ENCODE peak calls at places on chromosomes 13 and 19, in six cellular contexts. S is GM12878, A is H1, W is SK-N-SH, X is K562, Q is HepG2. U is an unnamed sample.

GRCh38 chr19:5805465-5806132 is 732 bp downstream of the NRTN start:
- DNase-seq in S (no peak), X (peak; percentile 88), Q (peak; percentile 65), W (peak; percentile 91), A (no peak), U (peak; percentile 50)

GRCh38 chr13:23160241-23161175 is 20.3 kb upstream of the SGCG start:
- DNase-seq in W (no peak), A (no peak), X (no peak), S (no peak), Q (no peak), U (no peak)

GRCh38 chr13:49399801-49400472 is 43.9 kb downstream of the CAB39L start:
- DNase-seq in A (no peak), W (no peak), X (no peak), Q (no peak), S (no peak), U (no peak)

GRCh38 chr13:96632536-96633320 is 361.5 kb downstream of the OXGR1 start:
- DNase-seq in A (no peak), X (no peak), W (no peak), Q (no peak), S (no peak), U (no peak)

GRCh38 chr13:40682449-40683240 is 16.2 kb upstream of the FOXO1 start:
- DNase-seq in W (no peak), S (no peak), A (no peak), X (no peak), Q (no peak), U (no peak)

GRCh38 chr19:55503447-55504251 is 15.4 kb downstream of the SSC5D start:
- DNase-seq in X (peak; percentile 98), Q (peak; percentile 64), S (peak; percentile 80), A (peak; percentile 78), W (peak; percentile 99), U (peak; percentile 74)

GRCh38 chr19:15629003-15629880 is 11.5 kb upstream of the CYP4F3 start:
- DNase-seq in S (peak; percentile 9), A (no peak), X (peak; percentile 79), Q (peak; percentile 55), W (peak; percentile 86), U (peak; percentile 48)

GRCh38 chr19:48862827-48863226 is 5.6 kb downstream of the PLEKHA4 start:
- DNase-seq in A (no peak), S (no peak), W (no peak), Q (no peak), X (no peak), U (no peak)

GRCh38 chr13:110661256-110661655 is 44.7 kb downstream of the CARS2 start:
- DNase-seq in W (no peak), A (no peak), X (no peak), Q (no peak), S (no peak), U (no peak)

GRCh38 chr13:49300716-49301589 is 53.2 kb downstream of the CDADC1 start:
- DNase-seq in X (peak; percentile 71), Q (peak; percentile 77), A (no peak), S (peak; percentile 42), W (peak; percentile 76), U (peak; percentile 83)

DNA sequence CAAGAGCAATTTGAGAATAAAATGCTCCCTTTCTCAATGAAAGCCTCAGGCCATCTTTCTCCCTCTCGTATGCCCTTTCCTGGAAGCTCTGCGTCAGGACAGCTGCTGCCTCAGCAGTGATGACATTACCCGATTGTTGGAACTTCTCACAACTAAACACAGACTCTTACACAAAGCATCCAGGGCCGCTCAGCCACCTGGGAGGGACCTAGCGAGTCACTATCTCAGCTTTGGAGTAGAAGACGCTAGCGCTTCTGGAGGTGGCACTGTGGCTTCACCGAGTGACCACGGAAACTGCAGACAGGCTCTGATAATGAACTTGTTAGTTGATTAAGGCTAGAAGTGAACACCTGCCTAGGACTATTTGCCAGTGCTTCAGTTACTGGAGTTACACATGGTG is 153.2 kb upstream of the SOX1 start:
- DNase-seq in Q (no peak), X (no peak), S (no peak), W (no peak), A (no peak), U (no peak)
- TF ChIP-seq GABPA in Q (no peak), X (no peak), S (no peak), W (no peak), A (no peak), U (no peak)

DNA sequence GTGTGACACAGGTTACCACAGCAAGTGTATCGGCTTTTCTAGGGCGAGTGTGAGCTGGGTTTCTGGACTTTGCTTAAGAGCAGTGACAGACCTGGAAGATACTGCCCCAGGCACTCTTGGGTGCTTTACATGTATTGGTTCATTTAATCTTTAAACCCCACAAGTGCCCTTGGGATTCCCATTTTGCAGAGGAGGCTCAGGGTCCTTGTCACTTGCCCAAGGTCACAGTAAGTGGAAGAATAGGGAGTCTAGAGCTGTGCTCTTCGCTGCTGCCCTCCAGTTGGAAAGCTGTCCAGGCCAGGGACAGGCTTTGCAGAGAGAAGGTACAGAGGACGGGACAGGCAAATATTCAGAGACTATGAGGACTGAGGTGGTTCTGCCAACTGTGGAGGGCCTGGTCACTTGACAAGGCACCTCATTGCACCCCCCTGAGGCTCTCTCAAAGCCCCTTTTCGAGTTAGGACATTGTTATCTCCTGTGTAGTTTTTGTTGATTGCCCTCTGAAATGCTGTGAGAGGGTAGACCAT is 42.4 kb downstream of the BBC3 start:
- DNase-seq in W (no peak), X (no peak), A (no peak), Q (no peak), S (no peak), U (no peak)
- TF ChIP-seq GABPA in W (no peak), X (no peak), A (no peak), Q (no peak), S (no peak), U (no peak)

DNA sequence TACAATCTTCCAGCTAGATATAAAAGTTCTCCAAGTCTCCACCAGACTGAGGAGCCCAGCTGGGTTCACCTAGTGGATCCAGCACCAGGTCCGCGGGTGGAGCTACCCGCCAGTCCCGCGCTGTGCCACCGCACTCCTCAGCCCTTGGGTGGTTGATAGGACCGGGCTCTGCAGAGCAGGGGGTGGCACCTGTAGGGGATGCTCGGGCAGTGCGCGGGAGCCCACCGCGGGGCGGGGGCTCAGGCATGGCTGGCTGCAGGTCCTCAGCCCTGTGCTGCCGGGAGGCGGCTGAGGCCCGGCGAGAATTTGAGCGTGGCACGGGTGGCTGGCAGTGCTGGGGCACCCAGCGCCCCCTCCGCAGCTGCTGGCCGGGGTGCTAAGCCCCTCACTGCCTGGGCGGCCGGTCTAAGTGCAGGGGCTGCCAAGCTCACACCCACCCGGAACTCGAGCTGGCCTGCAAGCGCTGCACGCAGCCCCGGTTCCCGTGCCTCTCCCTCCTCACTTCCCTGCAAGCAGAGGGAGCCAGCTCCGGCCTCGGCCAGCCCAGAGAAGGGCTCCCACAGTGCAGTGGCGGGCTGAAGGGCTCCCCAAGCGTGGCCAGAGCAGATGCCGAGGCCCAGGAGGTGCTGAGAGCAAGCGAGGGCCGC is 542.8 kb upstream of the PCDH9 start:
- DNase-seq in W (no peak), X (no peak), S (no peak), Q (no peak), A (no peak), U (no peak)
- TF ChIP-seq GABPA in W (no peak), X (no peak), S (no peak), Q (no peak), A (no peak), U (no peak)

DNA sequence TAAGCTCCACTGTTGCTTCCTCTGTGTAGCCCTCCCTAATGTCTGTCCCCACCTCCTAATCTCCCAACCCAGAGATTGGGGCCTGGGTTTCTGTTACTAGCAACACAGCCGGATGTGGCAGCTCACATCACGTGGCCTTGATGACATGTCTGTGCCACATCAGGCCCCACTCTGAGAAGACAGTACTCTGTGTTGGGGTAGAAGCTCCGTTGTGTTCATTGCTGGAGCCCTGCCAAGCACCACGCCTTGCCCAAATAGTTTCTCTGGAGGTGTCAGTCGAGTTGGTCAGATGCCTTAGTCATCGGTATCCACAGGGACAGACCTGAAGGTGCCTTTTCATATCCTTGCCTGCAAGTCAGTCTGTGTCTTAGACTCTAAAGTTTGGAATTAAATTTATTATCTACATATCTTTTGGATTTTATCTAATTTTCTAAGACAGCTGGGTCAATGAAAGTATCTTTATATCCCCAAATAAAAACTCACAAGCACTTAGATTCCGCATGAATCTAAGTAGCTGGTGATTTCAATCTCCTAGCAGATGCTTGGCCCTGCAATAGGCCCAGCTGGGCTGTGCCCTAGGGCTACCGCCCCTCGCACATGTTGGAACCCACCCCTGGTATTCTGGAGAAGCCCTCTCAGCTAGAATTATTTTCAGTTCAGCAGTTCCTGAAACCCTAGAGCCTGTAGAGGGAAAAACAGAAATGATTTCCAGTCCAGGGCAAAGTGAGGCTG is 204.0 kb upstream of the TSHZ3 start:
- DNase-seq in W (peak; percentile 42), X (no peak), S (no peak), A (no peak), Q (no peak), U (no peak)
- TF ChIP-seq GABPA in W (no peak), X (no peak), S (no peak), A (no peak), Q (no peak), U (no peak)

GRCh38 chr19:47296036-47296435 is 13.6 kb upstream of the C5AR1 start:
- DNase-seq in X (peak; percentile 79), A (peak; percentile 67), W (peak; percentile 78), Q (peak; percentile 76), S (no peak), U (peak; percentile 52)
- TF ChIP-seq GABPA in X (no peak), A (no peak), W (no peak), Q (no peak), S (no peak), U (no peak)

GRCh38 chr19:33339750-33340029 is 33.8 kb upstream of the CEBPG start:
- DNase-seq in Q (no peak), S (no peak), W (no peak), A (no peak), X (no peak), U (no peak)
- TF ChIP-seq GABPA in Q (no peak), S (no peak), W (no peak), A (no peak), X (no peak), U (no peak)

GRCh38 chr13:35855531-35856019 is 275.6 kb downstream of the DCLK1 start:
- DNase-seq in W (no peak), Q (no peak), A (peak; percentile 89), S (no peak), X (no peak), U (no peak)
- TF ChIP-seq GABPA in W (no peak), Q (no peak), A (no peak), S (no peak), X (no peak), U (no peak)

GRCh38 chr19:35349614-35350521 is 2.2 kb downstream of the FFAR1 start:
- DNase-seq in X (no peak), A (no peak), Q (no peak), S (no peak), W (no peak), U (no peak)

GRCh38 chr19:35348909-35349611 is 1.4 kb downstream of the FFAR1 start:
- DNase-seq in W (no peak), X (no peak), A (no peak), Q (no peak), S (no peak), U (no peak)

GRCh38 chr19:35346193-35347052 is 1.3 kb upstream of the FFAR1 start:
- DNase-seq in S (peak; percentile 74), W (no peak), A (no peak), X (no peak), Q (peak; percentile 16), U (no peak)

GRCh38 chr19:35347171-35347929 is at the start of gene FFAR1:
- DNase-seq in X (no peak), S (peak; percentile 96), Q (no peak), W (no peak), A (no peak), U (peak; percentile 86)

DNA sequence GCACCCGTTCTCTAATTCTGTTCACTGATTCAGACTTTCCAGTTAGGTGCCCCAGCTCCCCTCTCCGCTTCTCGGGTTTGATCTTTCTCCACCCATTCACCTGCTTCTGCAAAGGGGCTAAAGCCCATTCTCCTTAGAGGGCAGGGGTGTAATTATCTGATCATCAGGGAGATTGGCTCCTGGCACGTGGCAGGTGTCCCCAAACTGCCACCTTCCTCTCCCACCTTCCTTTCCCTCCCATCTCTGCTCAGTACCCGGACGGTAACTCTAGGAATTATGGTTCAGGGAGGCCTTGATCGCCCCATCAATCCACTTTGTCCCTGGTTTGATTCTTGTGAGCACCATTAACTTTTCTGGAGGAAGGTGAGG is 212 bp downstream of the FFAR1 start:
- DNase-seq in S (no peak), A (no peak), Q (no peak), W (no peak), X (no peak), U (no peak)
- TF ChIP-seq GABPA in S (no peak), A (no peak), Q (no peak), W (no peak), X (no peak), U (no peak)

U was measured in HL-60.